ENCODE peak calls at places on chromosomes 4 and X, in eight cellular contexts. V, L, Y, A, O, H, C and X are unnamed samples.

GRCh38 chr4:153421980-153422379 is 44.2 kb upstream of the TMEM131L start:
- DNase-seq in V (peak), L (no peak), Y (no peak), A (no peak), O (no peak), H (no peak), C (no peak), X (no peak)

GRCh38 chrX:68978211-68978780 is 149.5 kb downstream of the EFNB1 start:
- DNase-seq in V (no peak), L (peak), Y (peak), A (peak), O (peak), H (no peak), C (no peak), X (no peak)

GRCh38 chr4:169005453-169006099 is 4.5 kb downstream of the CBR4 start:
- DNase-seq in V (peak), L (no peak), Y (peak), A (peak), O (no peak), H (no peak), C (no peak), X (no peak)

GRCh38 chr4:24850669-24851068 is 55.3 kb downstream of the SOD3 start:
- DNase-seq in V (no peak), L (no peak), Y (peak), A (peak), O (no peak), H (no peak), C (peak), X (peak)

GRCh38 chr4:122334828-122335227 is 44.0 kb upstream of the ADAD1 start:
- DNase-seq in V (no peak), L (no peak), Y (no peak), A (no peak), O (no peak), H (no peak), C (no peak), X (no peak)

GRCh38 chr4:108072300-108072699 is 82.6 kb downstream of the HADH start:
- DNase-seq in V (peak), L (no peak), Y (no peak), A (no peak), O (no peak), H (no peak), C (no peak), X (no peak)

GRCh38 chrX:43892471-43892870 is 10.2 kb upstream of the MAOB start:
- DNase-seq in V (no peak), L (no peak), Y (no peak), A (no peak), O (no peak), H (no peak), C (no peak), X (no peak)

GRCh38 chrX:128691872-128692271 is 639.7 kb upstream of the ACTRT1 start:
- DNase-seq in V (no peak), L (no peak), Y (no peak), A (no peak), O (no peak), H (no peak), C (no peak), X (no peak)

GRCh38 chr4:154939851-154940250 is 158.8 kb downstream of the RBM46 start:
- DNase-seq in V (no peak), L (no peak), Y (no peak), A (no peak), O (no peak), H (no peak), C (no peak), X (no peak)

GRCh38 chr4:154618708-154619315 is 6.4 kb upstream of the FGG start:
- DNase-seq in V (peak), L (no peak), Y (peak), A (peak), O (no peak), H (no peak), C (no peak), X (no peak)

GRCh38 chr4:176792348-176793059 is at the start of gene VEGFC:
- DNase-seq in V (peak), L (peak), Y (peak), A (peak), O (peak), H (no peak), C (no peak), X (no peak)

GRCh38 chr4:143606470-143606869 is 93.0 kb downstream of the SMARCA5 start:
- DNase-seq in V (no peak), L (no peak), Y (no peak), A (no peak), O (no peak), H (no peak), C (no peak), X (no peak)

GRCh38 chr4:74654230-74654681 is 140.1 kb downstream of the BTC start:
- DNase-seq in V (peak), L (no peak), Y (no peak), A (no peak), O (no peak), H (no peak), C (no peak), X (no peak)

GRCh38 chr4:88008133-88008621 is 742 bp downstream of the PKD2 start:
- DNase-seq in V (peak), L (peak), Y (peak), A (peak), O (peak), H (peak), C (no peak), X (no peak)

GRCh38 chrX:3592184-3592583 is 121.3 kb downstream of the PRKX start:
- DNase-seq in V (no peak), L (no peak), Y (no peak), A (no peak), O (no peak), H (no peak), C (no peak), X (no peak)

GRCh38 chr4:110869114-110869513 is 246.2 kb upstream of the PITX2 start:
- DNase-seq in V (no peak), L (no peak), Y (no peak), A (peak), O (no peak), H (no peak), C (no peak), X (peak)

GRCh38 chr4:68905598-68906237 is 45.9 kb downstream of the UGT2A3 start:
- DNase-seq in V (peak), L (no peak), Y (no peak), A (peak), O (no peak), H (no peak), C (no peak), X (no peak)

GRCh38 chr4:153211986-153212720 is 7.9 kb downstream of the TRIM2 start:
- DNase-seq in V (no peak), L (no peak), Y (peak), A (peak), O (no peak), H (no peak), C (no peak), X (peak)

GRCh38 chrX:53084043-53084570 is 1.9 kb downstream of the TSPYL2 start:
- DNase-seq in V (no peak), L (no peak), Y (peak), A (no peak), O (no peak), H (no peak), C (no peak), X (no peak)
- H3K4me3 ChIP-seq in V (no peak), L (peak), Y (no peak), A (peak), O (no peak), H (no peak), C (peak), X (peak)

GRCh38 chrX:147573266-147573665 is 338.5 kb upstream of the FMR1 start:
- DNase-seq in V (no peak), L (no peak), Y (no peak), A (no peak), O (no peak), H (no peak), C (no peak), X (no peak)

GRCh38 chrX:147565239-147565638 is 346.5 kb upstream of the FMR1 start:
- DNase-seq in V (no peak), L (no peak), Y (no peak), A (no peak), O (no peak), H (no peak), C (no peak), X (no peak)

GRCh38 chrX:147570483-147570882 is 341.2 kb upstream of the FMR1 start:
- DNase-seq in V (no peak), L (no peak), Y (no peak), A (no peak), O (no peak), H (no peak), C (no peak), X (no peak)
- TF ChIP-seq CTCF in V (no peak), L (no peak), Y (no peak), A (no peak), O (no peak), H (no peak), C (no peak), X (no peak)

DNA sequence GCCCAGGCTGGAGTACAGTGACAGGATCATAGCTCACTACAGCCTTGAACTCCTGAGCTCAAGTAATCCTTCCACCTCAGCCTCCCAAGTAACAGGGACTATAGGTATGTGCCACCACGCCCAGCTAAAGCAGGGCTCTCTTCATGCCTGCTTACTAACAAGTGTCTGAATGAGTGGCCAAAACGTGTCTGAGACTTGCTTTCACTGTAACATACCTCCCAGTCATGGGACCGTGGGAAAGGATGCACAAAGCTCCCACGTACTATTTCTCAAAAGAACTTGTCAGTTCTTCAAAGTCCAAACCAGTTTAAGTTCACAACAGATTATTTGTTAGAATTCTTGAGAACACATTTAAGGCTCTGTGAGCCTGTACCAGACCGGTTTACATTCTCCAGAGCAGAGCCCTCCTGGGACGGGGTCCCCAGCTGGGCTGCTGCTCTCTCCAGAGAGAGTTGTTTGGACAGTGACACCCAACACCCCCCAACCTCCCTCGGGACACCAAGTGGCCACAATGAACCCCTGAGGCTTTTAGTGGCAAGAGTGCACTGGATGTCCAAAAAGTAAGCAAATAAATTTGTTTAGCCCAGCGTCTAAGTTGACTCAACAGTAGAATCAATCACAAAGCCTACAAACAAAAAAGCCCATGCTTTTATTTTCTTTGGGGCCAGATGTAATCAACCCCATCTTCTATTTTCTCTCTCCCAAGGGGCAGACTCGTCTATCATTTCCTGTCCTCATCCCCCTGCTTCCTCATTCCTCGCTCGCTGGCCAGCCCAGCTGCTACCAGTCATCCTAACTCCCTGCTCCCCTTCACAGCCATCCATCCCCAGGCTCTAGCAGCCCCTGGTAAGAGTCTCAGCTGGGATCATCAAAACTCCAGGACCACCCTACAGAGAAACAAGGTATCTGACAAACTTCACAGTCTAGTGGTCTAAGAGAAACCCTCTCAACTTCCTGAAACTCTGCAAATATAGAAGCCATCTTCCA is 23.9 kb downstream of the SH3KBP1 start:
- DNase-seq in V (peak), L (no peak), Y (no peak), A (no peak), O (no peak), H (peak), C (no peak), X (no peak)
- H3K4me3 ChIP-seq in V (peak), L (no peak), Y (no peak), A (no peak), O (no peak), H (no peak), C (no peak), X (no peak)

GRCh38 chr4:173214661-173215060 is 46.0 kb downstream of the GALNT7 start:
- DNase-seq in V (no peak), L (no peak), Y (peak), A (peak), O (no peak), H (no peak), C (peak), X (no peak)

GRCh38 chr4:173214231-173214630 is 45.6 kb downstream of the GALNT7 start:
- DNase-seq in V (no peak), L (no peak), Y (no peak), A (no peak), O (no peak), H (no peak), C (no peak), X (no peak)

GRCh38 chr4:173217727-173218126 is 49.1 kb downstream of the GALNT7 start:
- DNase-seq in V (no peak), L (no peak), Y (peak), A (peak), O (no peak), H (no peak), C (no peak), X (no peak)

GRCh38 chr4:173217075-173217474 is 48.5 kb downstream of the GALNT7 start:
- DNase-seq in V (no peak), L (no peak), Y (no peak), A (no peak), O (no peak), H (no peak), C (no peak), X (no peak)

GRCh38 chr4:173218411-173219125 is 50.0 kb downstream of the GALNT7 start:
- DNase-seq in V (no peak), L (no peak), Y (peak), A (peak), O (no peak), H (no peak), C (no peak), X (peak)
- TF ChIP-seq CTCF in V (no peak), L (no peak), Y (no peak), A (no peak), O (no peak), H (no peak), C (no peak), X (no peak)

GRCh38 chr4:186158966-186159365 is 32.4 kb upstream of the CYP4V2 start:
- DNase-seq in V (no peak), L (no peak), Y (no peak), A (no peak), O (no peak), H (no peak), C (no peak), X (no peak)

GRCh38 chr4:186159613-186160012 is 31.8 kb upstream of the CYP4V2 start:
- DNase-seq in V (no peak), L (no peak), Y (no peak), A (no peak), O (no peak), H (no peak), C (no peak), X (no peak)

GRCh38 chr4:186166852-186167512 is 24.4 kb upstream of the CYP4V2 start:
- DNase-seq in V (no peak), L (no peak), Y (no peak), A (no peak), O (no peak), H (no peak), C (no peak), X (no peak)

GRCh38 chr4:186158021-186158859 is 33.1 kb upstream of the CYP4V2 start:
- DNase-seq in V (no peak), L (no peak), Y (no peak), A (no peak), O (no peak), H (no peak), C (no peak), X (no peak)

DNA sequence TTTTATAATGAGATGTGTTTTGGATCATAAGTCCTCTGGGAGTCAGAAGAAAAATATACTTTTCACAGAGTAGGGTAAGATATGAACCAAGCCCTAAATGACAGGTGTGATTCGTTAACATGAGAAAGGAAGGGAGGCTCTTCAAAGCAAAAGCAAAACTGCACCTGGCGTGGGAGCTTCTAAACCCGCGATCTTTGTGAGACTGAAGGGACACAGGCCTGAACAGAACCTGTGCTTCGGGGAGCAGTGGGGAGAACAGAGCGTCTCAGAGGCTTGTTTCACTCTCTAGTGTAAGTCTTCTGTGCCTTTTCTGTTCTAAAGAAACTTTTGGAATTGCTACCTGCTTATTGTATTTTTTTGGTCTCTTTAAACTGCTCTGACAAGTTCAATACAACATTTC is 30.2 kb upstream of the CYP4V2 start:
- DNase-seq in V (peak), L (no peak), Y (no peak), A (no peak), O (no peak), H (no peak), C (no peak), X (no peak)
- H3K4me3 ChIP-seq in V (peak), L (no peak), Y (no peak), A (no peak), O (no peak), H (no peak), C (no peak), X (no peak)

DNA sequence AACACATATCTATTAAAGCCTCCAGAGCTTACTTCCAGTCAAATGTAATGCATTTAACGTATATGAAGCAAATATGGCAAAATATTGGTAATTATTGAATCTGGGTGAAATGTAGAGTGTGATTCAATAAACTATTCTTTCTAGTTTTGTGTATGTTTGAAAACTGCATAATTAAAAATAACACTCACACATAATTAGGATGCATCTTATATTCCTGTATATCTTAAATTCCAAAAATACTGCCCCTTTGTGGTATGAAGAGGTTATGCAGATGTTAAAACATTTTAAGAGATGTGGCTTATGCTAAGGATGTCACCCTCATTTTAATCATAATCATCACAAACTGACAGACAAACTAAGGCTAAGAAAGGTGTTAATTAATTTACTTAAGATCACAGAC is 182.9 kb downstream of the COX18 start:
- DNase-seq in V (no peak), L (no peak), Y (peak), A (no peak), O (no peak), H (no peak), C (no peak), X (no peak)
- TF ChIP-seq CTCF in V (no peak), L (no peak), Y (peak), A (peak), O (no peak), H (no peak), C (no peak), X (no peak)

DNA sequence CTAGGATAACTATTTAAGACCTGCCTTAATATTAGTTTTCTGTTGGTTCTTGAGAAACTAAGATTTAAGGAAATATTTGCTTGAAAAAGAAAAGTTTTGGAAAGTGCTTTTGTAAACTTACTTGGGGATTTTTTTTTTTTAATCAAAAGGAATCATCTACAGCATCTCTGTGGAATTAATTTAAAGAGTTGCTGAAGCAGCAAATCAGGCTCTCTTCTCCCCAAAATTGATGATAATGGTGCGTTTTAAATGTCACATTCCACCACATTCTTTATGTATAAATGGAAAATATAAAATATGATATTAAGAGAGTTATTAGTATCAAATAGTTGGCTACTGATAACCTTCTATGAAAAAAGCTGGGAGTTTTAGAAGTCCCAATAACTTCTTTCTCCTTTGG is 4.2 kb downstream of the KLF3 start:
- DNase-seq in V (no peak), L (no peak), Y (no peak), A (no peak), O (no peak), H (no peak), C (no peak), X (no peak)
- H3K4me3 ChIP-seq in V (no peak), L (no peak), Y (no peak), A (peak), O (peak), H (no peak), C (no peak), X (no peak)

GRCh38 chr4:117085185-117085701 is at the start of gene TRAM1L1:
- DNase-seq in V (no peak), L (peak), Y (peak), A (peak), O (peak), H (peak), C (peak), X (peak)
- TF ChIP-seq CTCF in V (no peak), L (no peak), Y (peak), A (peak), O (no peak), H (no peak), C (no peak), X (peak)